ENCODE peak calls at places on chromosomes 7 and 10, in four cellular contexts. K, A, D and G are unnamed samples.

GRCh38 chr7:31017036-31017747 is 34.9 kb upstream of the ADCYAP1R1 start:
- DNase-seq in D (no peak), A (no peak), K (no peak), G (no peak)

GRCh38 chr7:39688611-39689485 is 65.5 kb downstream of the RALA start:
- DNase-seq in A (no peak), K (no peak), D (peak; percentile 31), G (no peak)

GRCh38 chr7:7746419-7746818 is 28.0 kb upstream of the RPA3 start:
- DNase-seq in A (no peak), K (no peak), D (no peak), G (no peak)

GRCh38 chr7:127447326-127447945 is 54.9 kb upstream of the ZNF800 start:
- DNase-seq in K (no peak), D (peak; percentile 25), A (peak; percentile 24), G (peak; percentile 40)

GRCh38 chr7:18866359-18867036 is 250.9 kb downstream of the TWIST1 start:
- DNase-seq in D (peak; percentile 99), A (peak; percentile 100), K (peak; percentile 100), G (peak; percentile 96)

GRCh38 chr7:150317748-150318444 is 5.3 kb upstream of the LRRC61 start:
- DNase-seq in K (no peak), D (peak; percentile 44), A (peak; percentile 57), G (no peak)

GRCh38 chr7:103685646-103686418 is 239.8 kb upstream of the SLC26A5 start:
- DNase-seq in D (no peak), A (no peak), K (no peak), G (no peak)

GRCh38 chr10:36602374-36602773 is 523.0 kb upstream of the ANKRD30A start:
- DNase-seq in A (peak; percentile 78), D (peak; percentile 69), K (peak; percentile 34), G (no peak)

GRCh38 chr7:76225379-76225778 is 23.7 kb downstream of the SRRM3 start:
- DNase-seq in K (no peak), A (peak; percentile 21), D (peak; percentile 43), G (no peak)

GRCh38 chr10:132311338-132311939 is 3.7 kb upstream of the STK32C start:
- DNase-seq in D (no peak), A (no peak), K (no peak), G (no peak)

GRCh38 chr10:126259883-126260282 is 128.4 kb downstream of the ADAM12 start:
- DNase-seq in A (no peak), D (no peak), K (no peak), G (no peak)

GRCh38 chr10:37434091-37434490 is 308.7 kb downstream of the ANKRD30A start:
- DNase-seq in A (no peak), D (no peak), K (no peak), G (no peak)

DNA sequence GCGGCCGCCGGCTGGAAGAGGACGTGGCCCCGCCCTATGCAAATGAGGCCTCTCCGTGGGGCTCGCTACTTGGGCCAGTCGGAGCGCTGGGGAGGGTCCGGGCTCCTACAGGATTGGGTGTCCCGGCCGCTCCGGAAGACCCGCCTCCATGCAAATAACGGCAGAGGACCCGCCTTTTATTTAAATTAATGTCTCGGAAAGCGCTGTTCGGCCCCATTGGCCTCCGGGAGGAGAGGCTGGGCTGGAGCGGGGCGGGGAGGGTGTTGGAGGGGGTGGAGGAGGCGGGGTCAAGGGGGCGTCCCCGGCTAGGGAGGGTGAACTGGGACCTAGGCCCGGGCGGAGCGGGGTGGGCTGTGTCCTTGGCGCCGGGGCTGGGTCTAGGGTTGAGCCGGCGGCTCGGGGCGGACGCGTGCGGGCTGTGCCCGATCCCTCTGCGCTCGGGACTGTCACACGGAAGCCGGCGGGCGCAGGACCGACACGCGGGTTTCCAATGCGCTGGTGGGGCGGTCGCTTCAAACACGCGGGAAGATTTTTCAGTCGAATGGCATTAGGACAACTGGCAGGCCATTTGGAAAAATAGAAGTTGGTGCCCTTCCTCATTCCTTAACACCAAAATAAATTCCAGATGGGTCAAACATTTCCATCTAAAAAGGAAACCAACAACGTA is 344 bp upstream of the POLM start:
- DNase-seq in D (peak; percentile 99), K (peak; percentile 93), A (peak; percentile 98), G (peak; percentile 93)
- TF ChIP-seq CTCF in D (no peak), K (no peak), A (no peak), G (no peak)

DNA sequence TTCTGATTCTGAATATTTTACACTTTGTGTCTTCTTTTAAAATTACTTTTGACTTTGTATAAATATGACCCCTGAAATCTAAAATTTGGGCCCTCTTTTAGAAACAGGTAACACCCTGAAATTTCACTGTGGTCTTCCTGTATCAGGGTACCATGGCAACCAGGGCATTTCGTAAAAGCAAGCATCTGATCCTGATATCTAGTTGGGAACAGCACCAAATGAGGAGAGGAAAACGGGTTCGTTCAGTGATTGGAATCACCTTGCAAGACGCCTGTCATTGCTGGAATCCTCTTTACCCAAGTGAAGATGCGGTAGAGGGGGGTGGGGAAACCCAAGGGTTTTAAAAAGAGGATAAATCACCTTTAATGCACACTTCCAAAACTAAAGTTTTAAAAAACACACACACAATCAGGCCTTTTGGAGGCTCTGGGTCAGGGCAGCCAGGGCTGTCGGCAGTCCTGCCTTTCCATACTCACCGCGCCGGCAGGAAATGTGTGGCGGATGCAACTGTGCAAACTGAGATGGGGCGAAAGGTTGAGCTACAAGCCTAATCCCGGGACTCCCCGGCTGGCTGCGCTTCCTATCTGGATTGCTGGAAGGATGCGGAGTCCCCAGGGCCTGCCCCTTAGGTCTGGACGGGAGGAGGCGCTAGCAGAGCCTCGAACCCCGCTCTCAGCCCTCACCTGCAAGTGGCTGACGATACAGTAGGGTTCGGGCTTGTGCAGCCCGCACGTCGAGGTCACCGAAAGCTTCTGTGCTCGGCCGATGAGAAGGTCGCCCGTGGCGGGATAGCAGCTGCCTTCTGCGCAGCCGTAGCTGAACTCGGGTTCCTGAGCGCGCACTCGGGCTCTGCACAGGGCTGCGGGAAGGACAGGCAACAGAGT is 1.8 kb downstream of the LAMB1 start:
- DNase-seq in K (no peak), A (peak; percentile 58), D (peak; percentile 45), G (no peak)
- TF ChIP-seq CTCF in K (peak; percentile 28), A (no peak), D (no peak), G (peak; percentile 39)

DNA sequence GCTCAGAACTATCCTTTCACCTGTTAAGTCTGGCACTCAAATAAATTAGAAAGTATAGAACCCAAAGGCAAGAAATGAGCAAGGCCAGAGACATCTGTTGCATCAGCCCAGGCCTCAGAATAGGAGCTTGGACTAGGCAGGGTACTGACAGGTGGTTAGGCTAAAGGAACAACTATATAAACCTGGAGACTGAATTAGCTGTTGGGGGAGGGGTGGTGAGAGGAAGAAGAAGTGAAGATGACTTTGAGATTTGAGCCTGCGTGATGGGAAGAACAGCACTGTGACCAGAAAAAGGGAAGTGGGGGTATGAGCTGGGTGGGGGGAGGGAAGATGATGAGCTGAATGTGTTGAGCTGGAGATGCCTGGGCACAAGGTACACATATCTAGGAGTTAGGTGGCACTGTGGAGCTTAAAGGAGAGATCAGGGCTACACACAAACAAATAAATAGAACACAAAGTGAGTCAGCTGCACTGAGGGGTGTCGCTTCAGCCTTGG is 244.7 kb downstream of the PTEN start:
- DNase-seq in A (no peak), D (peak; percentile 33), K (no peak), G (no peak)
- TF ChIP-seq CTCF in A (no peak), D (no peak), K (no peak), G (no peak)

GRCh38 chr7:152617056-152617455 is 58.9 kb downstream of the XRCC2 start:
- DNase-seq in D (no peak), A (no peak), K (no peak), G (no peak)

GRCh38 chr7:152621426-152621825 is 54.5 kb downstream of the XRCC2 start:
- DNase-seq in K (no peak), D (no peak), A (no peak), G (no peak)

GRCh38 chr7:152615052-152615741 is 60.7 kb downstream of the XRCC2 start:
- DNase-seq in K (no peak), D (no peak), A (no peak), G (no peak)

GRCh38 chr7:152618427-152618826 is 57.5 kb downstream of the XRCC2 start:
- DNase-seq in K (no peak), A (no peak), D (no peak), G (no peak)

DNA sequence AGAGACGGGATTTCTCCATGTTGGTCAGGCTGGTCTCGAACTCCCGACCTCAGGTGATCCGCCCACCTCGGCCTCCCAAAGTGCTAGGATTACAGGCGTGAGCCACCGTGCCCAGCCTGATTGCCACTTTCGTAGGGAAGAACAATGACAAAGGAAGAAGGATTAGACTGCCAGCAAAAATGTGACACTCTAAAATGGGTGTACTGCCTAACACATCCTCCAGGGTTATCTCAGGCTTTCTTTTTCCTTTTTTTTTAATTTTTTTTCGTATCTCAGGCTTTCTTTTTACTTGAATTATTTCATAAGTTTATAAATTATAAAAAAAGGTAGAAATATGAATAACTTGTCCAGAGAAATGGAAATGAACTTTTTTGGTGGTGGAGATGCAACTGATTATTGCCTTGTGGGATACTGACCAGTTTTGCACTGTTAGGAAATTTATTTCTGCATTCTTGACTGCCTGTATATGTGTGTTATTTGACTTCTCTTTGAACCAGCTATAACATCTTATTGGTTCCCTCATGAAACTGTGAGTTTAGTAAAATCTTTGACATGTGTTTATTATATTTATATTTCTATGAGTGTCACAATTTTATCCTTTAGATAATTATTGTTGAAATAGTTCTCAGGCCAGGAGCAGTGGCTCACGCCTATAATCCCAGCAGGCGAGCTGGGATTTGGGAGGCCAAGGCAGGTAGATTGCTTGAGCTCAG is 56.8 kb downstream of the XRCC2 start:
- DNase-seq in K (no peak), D (no peak), A (no peak), G (no peak)
- TF ChIP-seq CTCF in K (no peak), D (no peak), A (no peak), G (no peak)

GRCh38 chr10:116270691-116271592 is 2.1 kb downstream of the GFRA1 start:
- DNase-seq in D (no peak), A (no peak), K (no peak), G (no peak)
- TF ChIP-seq CTCF in D (no peak), A (no peak), K (no peak), G (no peak)

GRCh38 chr10:23523251-23523650 is 84.4 kb downstream of the OTUD1 start:
- DNase-seq in A (no peak), K (no peak), D (no peak), G (no peak)
- TF ChIP-seq CTCF in A (no peak), K (no peak), D (no peak), G (no peak)